ENCODE peak calls at places on chromosomes 16 and 17, in nine cellular contexts. O is caudate nucleus; Q is activated CD4-positive, alpha-beta T cell treated with anti-CD3 and anti-CD28 coated beads, Interleukin-2, amount 10 ng/mL, durations not matched to agents 7 days and 5 days; D is mucosa of descending colon; E is AG09309; S is T47D; C is iPS-NIHi11; G is posterior cingulate gyrus; B is stimulated activated CD4-positive, alpha-beta T cell treated with anti-CD3 and anti-CD28 coated beads, Interleukin-15, amount 100 ng/mL, for 24 hours. N is an unnamed sample.

GRCh38 chr16:22816475-22816874 is 2.5 kb downstream of the HS3ST2 start:
- DNase-seq in O (no peak), Q (no peak), D (no peak), E (no peak), S (no peak), C (no peak), G (no peak), B (no peak), N (no peak)

GRCh38 chr17:80477647-80478478 is 1.5 kb upstream of the NPTX1 start:
- DNase-seq in O (no peak), Q (peak; percentile 48), D (no peak), E (no peak), S (no peak), C (peak; percentile 87), G (peak; percentile 90), B (peak; percentile 69), N (peak; percentile 48)

GRCh38 chr17:67982686-67983085 is 13.6 kb downstream of the C17orf58 start:
- DNase-seq in O (no peak), Q (no peak), D (no peak), E (no peak), S (no peak), C (no peak), G (no peak), B (no peak), N (no peak)

GRCh38 chr17:74736423-74737298 is at the start of gene RAB37:
- DNase-seq in O (no peak), Q (peak; percentile 39), D (peak; percentile 65), E (no peak), S (no peak), C (peak; percentile 84), G (peak; percentile 61), B (peak; percentile 47), N (no peak)

GRCh38 chr17:72164340-72164739 is 43.5 kb downstream of the SOX9 start:
- DNase-seq in O (no peak), Q (no peak), D (no peak), E (no peak), S (no peak), C (no peak), G (no peak), B (no peak), N (no peak)

GRCh38 chr16:18958621-18959578 is 24.8 kb upstream of the TMC7 start:
- DNase-seq in O (no peak), Q (no peak), D (no peak), E (no peak), S (no peak), C (no peak), G (no peak), B (no peak), N (no peak)

GRCh38 chr16:53945996-53946395 is 242.0 kb downstream of the FTO start:
- DNase-seq in O (no peak), Q (no peak), D (no peak), E (peak; percentile 27), S (no peak), C (peak; percentile 32), G (no peak), B (no peak), N (no peak)

GRCh38 chr16:50102046-50102756 is 36.4 kb downstream of the HEATR3 start:
- DNase-seq in O (no peak), Q (no peak), D (no peak), E (peak; percentile 42), S (no peak), C (no peak), G (no peak), B (no peak), N (peak; percentile 81)

GRCh38 chr17:20225162-20226115 is 216.3 kb downstream of the SPECC1 start:
- DNase-seq in O (no peak), Q (no peak), D (no peak), E (no peak), S (no peak), C (no peak), G (no peak), B (no peak), N (no peak)

GRCh38 chr17:1562178-1562643 is 381 bp downstream of the PITPNA start:
- DNase-seq in O (peak; percentile 62), Q (no peak), D (no peak), E (no peak), S (no peak), C (peak; percentile 81), G (peak; percentile 69), B (no peak), N (no peak)